ENCODE peak calls at places on chromosomes 6 and 20, in eight cellular contexts. I is stomach, G is left ventricle myocardium inferior, D is upper lobe of right lung, B is IMR-90, E is lung, N is heart left ventricle, Z is HepG2. U is an unnamed sample.

GRCh38 chr6:41970436-41970846 is 28.8 kb upstream of the CCND3 start:
- DNase-seq in I (no peak), D (peak; percentile 73), G (no peak), N (no peak), Z (no peak), E (peak; percentile 31), B (peak; percentile 38), U (no peak)

GRCh38 chr6:12654526-12654925 is 62.0 kb upstream of the PHACTR1 start:
- DNase-seq in N (no peak), D (no peak), B (no peak), G (no peak), E (no peak), I (no peak), Z (no peak), U (no peak)

GRCh38 chr6:159249752-159250151 is 80.6 kb downstream of the FNDC1 start:
- DNase-seq in N (no peak), G (no peak), I (no peak), E (no peak), D (no peak), B (no peak), Z (no peak), U (no peak)

GRCh38 chr6:106192824-106193223 is 106.7 kb downstream of the PRDM1 start:
- DNase-seq in G (no peak), N (no peak), Z (no peak), B (peak; percentile 28), E (no peak), I (no peak), D (no peak), U (no peak)

GRCh38 chr20:32727663-32728062 is 15.6 kb downstream of the COMMD7 start:
- DNase-seq in B (peak; percentile 93), D (no peak), G (no peak), N (no peak), Z (no peak), E (no peak), I (no peak), U (no peak)

GRCh38 chr6:157929076-157929475 is 52.6 kb upstream of the SYNJ2 start:
- DNase-seq in I (no peak), Z (no peak), D (no peak), E (no peak), N (no peak), G (no peak), B (no peak), U (no peak)

GRCh38 chr6:158255280-158255973 is 56.8 kb upstream of the TULP4 start:
- DNase-seq in Z (no peak), B (no peak), D (no peak), I (no peak), N (no peak), E (no peak), G (no peak), U (no peak)

GRCh38 chr6:81075974-81076373 is 676.5 kb downstream of the TENT5A start:
- DNase-seq in N (no peak), E (no peak), I (no peak), G (no peak), B (peak; percentile 12), Z (peak; percentile 9), D (no peak), U (no peak)

GRCh38 chr6:32974541-32975308 is 6.3 kb downstream of the BRD2 start:
- DNase-seq in I (no peak), D (no peak), N (peak; percentile 58), Z (no peak), B (no peak), G (no peak), E (no peak), U (no peak)

GRCh38 chr6:5078121-5078695 is 6.9 kb upstream of the PPP1R3G start:
- DNase-seq in Z (no peak), N (no peak), G (no peak), I (no peak), B (no peak), D (no peak), E (no peak), U (no peak)

GRCh38 chr6:21947751-21948386 is 349.0 kb downstream of the PRL start:
- DNase-seq in E (no peak), G (no peak), D (no peak), B (peak; percentile 62), I (no peak), Z (no peak), N (no peak), U (no peak)

GRCh38 chr6:89087881-89088280 is 7.3 kb downstream of the PNRC1 start:
- DNase-seq in D (no peak), N (no peak), B (no peak), G (no peak), I (no peak), Z (no peak), E (no peak), U (no peak)

GRCh38 chr6:118408863-118409262 is 139.2 kb upstream of the PLN start:
- DNase-seq in I (no peak), B (no peak), E (no peak), G (no peak), Z (no peak), N (no peak), D (no peak), U (no peak)

GRCh38 chr6:54621285-54621684 is 225.3 kb upstream of the FAM83B start:
- DNase-seq in Z (no peak), D (no peak), B (no peak), G (no peak), N (no peak), I (no peak), E (no peak), U (no peak)

GRCh38 chr6:5094327-5094726 is 9.2 kb downstream of the PPP1R3G start:
- DNase-seq in G (no peak), N (no peak), B (peak; percentile 98), I (no peak), D (no peak), Z (no peak), E (no peak), U (no peak)

GRCh38 chr6:53805725-53806124 is 10.9 kb downstream of the LRRC1 start:
- DNase-seq in B (no peak), G (no peak), E (no peak), D (no peak), N (no peak), I (no peak), Z (no peak), U (no peak)

GRCh38 chr6:29028821-29029220 is 16.2 kb downstream of the OR2W1 start:
- DNase-seq in E (no peak), G (no peak), Z (no peak), I (no peak), N (no peak), D (no peak), B (no peak), U (no peak)

GRCh38 chr6:27312950-27313271 is 838 bp upstream of the POM121L2 start:
- DNase-seq in E (no peak), N (no peak), D (no peak), I (no peak), G (no peak), B (no peak), Z (no peak), U (no peak)

GRCh38 chr6:65933390-65933789 is 226.4 kb upstream of the EYS start:
- DNase-seq in Z (no peak), E (no peak), D (no peak), N (no peak), G (no peak), B (no peak), I (no peak), U (no peak)

GRCh38 chr6:166691199-166691598 is 64.1 kb upstream of the RPS6KA2 start:
- DNase-seq in E (peak; percentile 45), N (no peak), G (peak; percentile 70), B (peak; percentile 54), D (peak; percentile 64), I (no peak), Z (no peak), U (no peak)
- H3K27ac ChIP-seq in E (peak overlapping the region; percentile 50), N (no peak overlapping the region), G (peak overlapping the region; percentile 82), B (no peak overlapping the region), D (no peak overlapping the region), I (no peak overlapping the region), Z (no peak overlapping the region), U (no peak overlapping the region)

GRCh38 chr6:11497881-11498280 is 39.7 kb upstream of the TMEM170B start:
- DNase-seq in G (no peak), E (no peak), N (no peak), Z (no peak), B (no peak), D (no peak), I (no peak), U (peak; percentile 56)

GRCh38 chr6:11495565-11496145 is 41.9 kb upstream of the TMEM170B start:
- DNase-seq in I (no peak), G (no peak), D (no peak), B (no peak), N (no peak), E (no peak), Z (no peak), U (no peak)

GRCh38 chr6:11493979-11494378 is 43.6 kb upstream of the TMEM170B start:
- DNase-seq in Z (no peak), B (no peak), N (no peak), I (no peak), G (no peak), D (no peak), E (no peak), U (no peak)

GRCh38 chr6:11494786-11495564 is 42.6 kb upstream of the TMEM170B start:
- DNase-seq in E (no peak), Z (no peak), B (no peak), I (no peak), D (no peak), G (no peak), N (no peak), U (no peak)

DNA sequence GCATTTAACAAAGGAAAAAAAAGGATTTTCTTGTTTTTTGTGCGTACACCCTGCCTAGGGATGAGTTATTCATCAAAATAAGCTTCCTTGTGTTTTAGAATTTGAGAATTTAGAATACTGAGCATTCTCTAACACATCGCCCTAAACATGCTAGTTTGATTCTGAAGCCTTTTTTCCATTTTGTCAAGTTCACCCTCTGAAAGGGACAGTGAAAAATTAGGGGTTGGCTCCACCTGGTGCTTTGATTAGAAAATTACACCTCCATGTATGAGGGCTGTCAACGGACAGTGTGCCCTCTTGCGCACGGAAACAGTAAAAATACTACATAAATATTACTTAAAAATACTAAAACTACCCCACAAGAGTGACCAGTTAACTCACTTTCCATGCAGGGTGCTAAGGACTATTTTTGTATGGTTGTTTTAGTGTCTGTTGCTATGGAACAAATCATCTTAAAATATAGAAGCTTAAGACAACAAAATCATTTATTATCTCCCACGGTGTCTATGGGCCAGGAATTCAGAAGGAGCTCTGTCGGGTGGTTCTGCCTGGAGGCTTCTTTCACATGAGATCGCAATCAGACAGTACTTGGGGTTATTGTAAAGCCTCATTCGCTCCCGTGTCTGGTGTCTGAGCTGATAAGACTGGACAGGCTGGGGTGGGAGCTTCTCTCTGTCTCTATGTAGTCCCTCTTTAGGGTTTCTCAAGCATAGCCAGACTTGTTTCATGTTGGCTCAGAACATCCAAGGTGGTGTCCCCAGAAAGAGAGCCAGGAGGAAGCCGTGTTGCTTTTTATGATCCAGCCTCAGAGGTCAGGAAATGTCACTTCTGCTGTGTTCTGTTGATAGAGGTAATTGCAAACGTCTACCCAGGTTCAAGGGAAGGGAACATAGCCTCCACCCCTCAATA is 41.1 kb upstream of the TMEM170B start:
- DNase-seq in D (no peak), Z (peak; percentile 91), B (peak; percentile 84), G (no peak), I (peak; percentile 55), N (no peak), E (peak; percentile 78), U (peak; percentile 81)
- H3K4me1 ChIP-seq in D (peaks cover 21% of the 10 kb centered on the region), Z (peaks cover 72% of the 10 kb centered on the region), B (peaks cover 8% of the 10 kb centered on the region), G (peaks cover 13% of the 10 kb centered on the region), I (peaks cover 16% of the 10 kb centered on the region), N (peaks cover 17% of the 10 kb centered on the region), E (peaks cover 4% of the 10 kb centered on the region), U (no peaks in the 10 kb centered on the region)

GRCh38 chr20:48761914-48762313 is 65.9 kb downstream of the PREX1 start:
- DNase-seq in N (no peak), D (no peak), Z (no peak), I (no peak), G (no peak), E (no peak), B (no peak), U (no peak)
- H3K27ac ChIP-seq in N (peak overlapping the region; percentile 58), D (peak overlapping the region; percentile 56), Z (no peak overlapping the region), I (peak overlapping the region; percentile 21), G (peak overlapping the region; percentile 84), E (no peak overlapping the region), B (no peak overlapping the region), U (peak overlapping the region; percentile 85)

GRCh38 chr6:16676978-16677377 is 84.3 kb downstream of the ATXN1 start:
- DNase-seq in G (no peak), B (peak; percentile 64), I (no peak), Z (peak; percentile 31), E (no peak), N (no peak), D (no peak), U (no peak)
- H3K4me1 ChIP-seq in G (peaks cover 46% of the 10 kb centered on the region), B (peaks cover 22% of the 10 kb centered on the region), I (peaks cover 79% of the 10 kb centered on the region), Z (peaks cover 76% of the 10 kb centered on the region), E (peaks cover 7% of the 10 kb centered on the region), N (peaks cover 53% of the 10 kb centered on the region), D (peaks cover 24% of the 10 kb centered on the region), U (no peaks in the 10 kb centered on the region)

U was measured in small intestine.